ENCODE peak calls at places on chromosomes 16 and 17, in five cellular contexts. K is breast epithelium, L is A549, G is Panc1, A is fibroblast of pulmonary artery. E is an unnamed sample.

GRCh38 chr16:57372372-57373116 is at the start of gene CX3CL1:
- DNase-seq in G (no peak), K (peak), A (peak), L (no peak), E (peak)

GRCh38 chr16:11877374-11877773 is 26.0 kb upstream of the RSL1D1 start:
- DNase-seq in A (peak), L (no peak), G (no peak), K (no peak), E (no peak)

GRCh38 chr16:51994597-51994996 is 552.3 kb downstream of the TOX3 start:
- DNase-seq in G (peak), L (peak), A (no peak), K (peak), E (peak)

GRCh38 chr17:50266384-50267073 is 7.7 kb upstream of the TMEM92 start:
- DNase-seq in A (peak), K (peak), G (no peak), L (peak), E (no peak)

GRCh38 chr16:67661101-67661661 is 421 bp downstream of the PARD6A start:
- DNase-seq in G (no peak), L (peak), A (peak), K (peak), E (peak)

GRCh38 chr17:45146166-45146565 is 2.1 kb upstream of the HEXIM1 start:
- DNase-seq in G (no peak), A (no peak), K (no peak), L (no peak), E (no peak)

GRCh38 chr16:89330177-89330856 is 112.8 kb downstream of the ZNF778 start:
- DNase-seq in K (no peak), A (peak), G (no peak), L (peak), E (no peak)

GRCh38 chr16:11258553-11259287 is 2.7 kb upstream of the SOCS1 start:
- DNase-seq in L (no peak), G (no peak), K (peak), A (no peak), E (no peak)

GRCh38 chr16:89958068-89958467 is 9.5 kb downstream of the DEF8 start:
- DNase-seq in L (peak), A (peak), K (no peak), G (no peak), E (no peak)

GRCh38 chr17:29107933-29108805 is 65.2 kb downstream of the PIPOX start:
- DNase-seq in G (no peak), L (peak), A (no peak), K (no peak), E (no peak)

GRCh38 chr17:42684033-42684625 is 1.8 kb downstream of the CNTNAP1 start:
- DNase-seq in G (no peak), L (no peak), K (no peak), A (no peak), E (no peak)
- TF ChIP-seq CTCF in G (no peak), L (no peak), K (no peak), A (no peak), E (no peak)

GRCh38 chr17:33294994-33295393 is 1.9 kb upstream of the ASIC2 start:
- DNase-seq in L (no peak), G (no peak), K (no peak), A (no peak), E (no peak)

GRCh38 chr17:33290156-33290697 is 2.9 kb downstream of the ASIC2 start:
- DNase-seq in A (no peak), K (no peak), L (no peak), G (no peak), E (no peak)

GRCh38 chr17:33291248-33292183 is 1.6 kb downstream of the ASIC2 start:
- DNase-seq in L (peak), K (no peak), A (peak), G (no peak), E (peak)

GRCh38 chr17:33292981-33293867 is at the start of gene ASIC2:
- DNase-seq in A (no peak), K (no peak), L (peak), G (no peak), E (peak)

GRCh38 chr17:33292184-33292980 is 713 bp downstream of the ASIC2 start:
- DNase-seq in L (peak), K (no peak), G (no peak), A (peak), E (peak)
- TF ChIP-seq CTCF in L (peak), K (no peak), G (peak), A (no peak), E (peak)

GRCh38 chr17:81057079-81057730 is 22.3 kb downstream of the BAIAP2 start:
- DNase-seq in L (peak), G (no peak), A (peak), K (peak), E (peak)

GRCh38 chr17:81056352-81056751 is 21.4 kb downstream of the BAIAP2 start:
- DNase-seq in K (no peak), G (no peak), L (no peak), A (no peak), E (no peak)

GRCh38 chr17:81059026-81059425 is 24.1 kb downstream of the BAIAP2 start:
- DNase-seq in L (no peak), K (no peak), A (peak), G (no peak), E (no peak)

GRCh38 chr17:81058263-81058871 is 23.4 kb downstream of the BAIAP2 start:
- DNase-seq in G (no peak), A (no peak), K (no peak), L (no peak), E (no peak)

GRCh38 chr17:81057777-81058176 is 22.8 kb downstream of the BAIAP2 start:
- DNase-seq in K (no peak), G (no peak), A (no peak), L (no peak), E (no peak)
- TF ChIP-seq CTCF in K (no peak), G (no peak), A (no peak), L (no peak), E (no peak)

DNA sequence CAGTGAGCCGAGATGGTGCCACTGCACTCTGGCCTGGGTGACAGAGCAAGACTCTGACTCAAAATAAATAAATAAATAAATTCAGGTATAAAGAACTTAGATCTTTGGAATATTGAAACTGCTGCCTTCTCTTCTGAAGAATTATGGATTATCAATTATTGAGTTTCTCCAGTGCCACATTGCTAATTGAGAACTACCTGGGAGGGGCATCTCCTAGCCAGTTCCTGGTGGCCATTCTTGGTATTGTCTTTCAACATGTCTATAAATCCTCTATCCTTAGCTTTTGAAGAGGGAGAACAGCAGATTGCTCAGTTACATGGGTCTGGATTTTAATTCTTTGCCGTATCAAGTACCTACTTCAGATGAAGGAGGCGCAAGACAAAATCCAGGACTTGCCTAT is 29.2 kb downstream of the CALCOCO2 start:
- DNase-seq in G (no peak), K (no peak), A (no peak), L (no peak), E (no peak)
- TF ChIP-seq CTCF in G (no peak), K (no peak), A (peak), L (no peak), E (peak)

DNA sequence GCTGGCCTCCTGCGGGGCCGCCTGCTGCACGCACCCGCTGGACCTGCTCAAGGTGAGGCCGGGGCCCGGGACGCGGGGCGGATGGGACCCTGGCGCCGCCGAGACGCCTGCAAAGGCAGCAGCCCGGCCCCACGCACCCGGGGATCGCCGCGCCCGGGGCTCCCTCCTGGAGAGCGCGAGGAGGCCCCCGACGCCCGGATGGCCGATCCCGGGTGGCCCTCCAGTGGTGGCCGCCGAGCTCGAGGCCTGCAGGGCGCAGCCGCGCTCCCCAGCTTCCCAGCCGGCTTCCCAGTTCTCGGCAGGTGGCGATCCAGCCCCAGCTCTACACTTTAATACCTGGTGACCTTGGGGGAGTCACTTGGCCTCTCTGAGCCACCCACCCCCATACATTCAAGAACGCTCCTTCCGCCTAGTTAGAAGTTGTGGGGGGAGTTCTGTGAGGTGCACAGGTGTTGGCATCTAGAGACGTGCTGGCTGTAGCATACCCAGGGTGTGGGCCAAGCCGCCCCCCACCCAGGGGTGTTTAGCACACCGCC is 452 bp downstream of the SLC25A10 start:
- DNase-seq in L (peak), K (no peak), A (peak), G (no peak), E (no peak)
- TF ChIP-seq CTCF in L (peak), K (no peak), A (no peak), G (no peak), E (no peak)

DNA sequence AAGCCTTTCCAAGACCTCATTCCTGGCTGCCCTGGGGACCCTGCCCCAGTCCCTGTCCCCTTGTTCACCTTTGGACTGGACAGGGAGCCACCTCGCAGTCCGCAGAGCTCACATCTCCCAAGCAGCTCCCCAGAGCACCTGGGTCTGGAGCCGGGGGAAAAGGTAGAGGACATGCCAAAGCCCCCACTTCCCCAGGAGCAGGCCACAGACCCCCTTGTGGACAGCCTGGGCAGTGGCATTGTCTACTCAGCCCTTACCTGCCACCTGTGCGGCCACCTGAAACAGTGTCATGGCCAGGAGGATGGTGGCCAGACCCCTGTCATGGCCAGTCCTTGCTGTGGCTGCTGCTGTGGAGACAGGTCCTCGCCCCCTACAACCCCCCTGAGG is 38.7 kb upstream of the IL21R start:
- DNase-seq in L (no peak), G (no peak), A (no peak), K (no peak), E (no peak)
- TF ChIP-seq CTCF in L (no peak), G (no peak), A (peak), K (no peak), E (no peak)

DNA sequence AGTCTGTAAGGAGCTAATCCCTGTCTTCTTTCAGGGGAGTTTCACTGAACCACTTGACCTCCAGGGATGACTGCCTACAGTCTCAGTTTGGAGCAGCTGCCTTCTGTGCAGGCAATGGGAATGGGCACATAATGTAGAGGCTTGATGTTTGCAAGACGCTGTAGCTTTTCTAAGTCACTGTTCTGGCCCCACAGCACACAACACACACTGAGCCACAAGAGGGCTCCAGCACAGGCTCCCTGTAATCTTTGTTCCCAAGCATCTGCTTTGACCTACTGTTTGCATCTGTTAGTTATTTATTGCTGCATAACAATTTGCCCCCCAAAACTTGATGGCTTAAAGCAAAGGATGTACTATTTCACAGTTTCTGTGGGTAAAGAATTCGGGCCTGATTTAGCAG is 419.0 kb upstream of the ASIC2 start:
- DNase-seq in K (no peak), G (no peak), L (no peak), A (no peak), E (no peak)
- TF ChIP-seq CTCF in K (no peak), G (peak), L (no peak), A (no peak), E (no peak)

GRCh38 chr17:16461606-16461866 is 30.5 kb downstream of the LRRC75A start:
- DNase-seq in A (no peak), G (no peak), K (no peak), L (no peak), E (no peak)

GRCh38 chr17:16462070-16462864 is 29.7 kb downstream of the LRRC75A start:
- DNase-seq in K (no peak), G (no peak), L (no peak), A (no peak), E (no peak)

GRCh38 chr17:16464641-16465312 is 27.2 kb downstream of the LRRC75A start:
- DNase-seq in L (no peak), G (no peak), K (no peak), A (no peak), E (no peak)

GRCh38 chr17:16464001-16464640 is 27.9 kb downstream of the LRRC75A start:
- DNase-seq in A (no peak), G (no peak), L (no peak), K (no peak), E (no peak)

DNA sequence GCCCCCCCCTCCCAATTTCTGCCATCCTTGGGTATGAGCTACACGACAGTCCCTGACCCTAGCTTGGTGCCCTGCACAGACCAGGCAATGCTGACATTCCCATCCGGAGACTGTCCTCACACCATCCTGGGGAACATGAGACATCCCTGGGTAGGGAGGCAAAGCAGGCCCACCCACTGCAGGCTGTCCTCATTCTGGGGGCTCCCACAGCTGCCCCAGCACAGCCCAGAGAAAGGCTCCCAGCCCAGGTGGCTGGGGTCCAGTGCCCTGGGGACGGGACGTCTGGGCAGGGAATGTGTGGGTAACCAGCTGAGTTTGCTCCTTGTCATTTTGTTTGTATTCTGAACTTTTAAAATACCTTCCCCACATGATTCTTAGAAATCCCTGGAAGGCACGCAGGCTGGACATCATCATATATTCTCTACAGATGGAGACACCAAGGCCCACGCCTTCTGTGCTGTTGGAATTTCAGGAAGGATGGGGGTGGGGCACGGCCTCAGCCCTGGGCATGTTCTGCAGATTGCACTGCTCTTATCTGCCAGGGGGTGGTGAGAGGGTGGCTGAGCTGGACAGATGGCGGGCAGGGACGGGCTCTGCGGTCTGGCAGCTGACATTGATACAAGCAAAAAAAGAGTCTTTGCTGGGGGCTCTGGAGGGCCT is 28.5 kb downstream of the LRRC75A start:
- DNase-seq in G (no peak), K (no peak), L (peak), A (peak), E (no peak)
- TF ChIP-seq CTCF in G (no peak), K (no peak), L (no peak), A (peak), E (no peak)

DNA sequence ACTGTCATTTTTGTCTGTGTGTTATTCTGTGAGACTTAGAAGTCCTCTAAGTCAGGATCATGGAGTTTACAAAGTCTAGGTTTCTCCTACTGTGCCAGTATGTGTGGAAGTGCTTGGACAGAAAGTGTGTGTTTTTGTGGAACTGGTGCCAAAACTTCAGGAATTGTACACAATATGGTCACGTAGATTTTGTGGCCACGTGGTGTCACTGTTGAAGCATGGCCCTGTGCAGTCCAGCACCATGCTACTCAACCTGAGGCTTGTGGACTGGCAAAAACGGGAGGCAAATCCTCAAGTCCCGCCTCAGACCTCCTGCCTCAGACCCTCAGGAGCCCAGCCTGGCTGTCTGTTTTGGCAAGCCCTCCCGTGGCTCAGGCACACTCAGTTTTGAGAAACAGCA is 16.7 kb upstream of the ALKBH5 start:
- DNase-seq in A (no peak), K (no peak), L (peak), G (no peak), E (no peak)
- TF ChIP-seq CTCF in A (no peak), K (no peak), L (no peak), G (no peak), E (no peak)